ENCODE peak calls at places on chromosome 2, in six cellular contexts. U is H9, M is H1, N is neuronal stem cell, B is mesenchymal stem cell, Y is IMR-90. O is an unnamed sample.

GRCh38 chr2:217204358-217204757 is 344.5 kb upstream of the TNP1 start:
- DNase-seq in N (no peak), Y (peak; percentile 77), B (peak; percentile 39), M (no peak), U (no peak), O (no peak)

GRCh38 chr2:237411683-237412349 is 2.1 kb downstream of the COL6A3 start:
- DNase-seq in U (no peak), B (peak; percentile 38), M (no peak), N (no peak), Y (peak; percentile 70), O (no peak)

GRCh38 chr2:233075141-233075965 is 15.2 kb downstream of the INPP5D start:
- DNase-seq in Y (no peak), M (no peak), U (no peak), N (no peak), B (no peak), O (no peak)

GRCh38 chr2:234375481-234375880 is 121.4 kb downstream of the ARL4C start:
- DNase-seq in B (no peak), Y (no peak), U (no peak), M (no peak), N (no peak), O (no peak)

GRCh38 chr2:136436921-136437320 is 319.0 kb upstream of the CXCR4 start:
- DNase-seq in Y (no peak), B (no peak), U (no peak), N (no peak), M (no peak), O (no peak)

GRCh38 chr2:100615471-100615870 is 52.7 kb downstream of the PDCL3 start:
- DNase-seq in N (no peak), U (no peak), M (no peak), B (no peak), Y (no peak), O (no peak)

GRCh38 chr2:9796056-9796792 is 47.0 kb upstream of the TAF1B start:
- DNase-seq in U (peak; percentile 56), Y (no peak), N (no peak), B (peak; percentile 7), M (no peak), O (no peak)

GRCh38 chr2:130785466-130786055 is 30.2 kb downstream of the AMER3 start:
- DNase-seq in U (no peak), M (no peak), Y (no peak), B (no peak), N (no peak), O (no peak)

GRCh38 chr2:74070991-74071390 is 76.7 kb downstream of the BOLA3 start:
- DNase-seq in M (no peak), B (no peak), N (no peak), U (no peak), Y (no peak), O (no peak)

GRCh38 chr2:69237070-69237670 is 149.9 kb downstream of the GFPT1 start:
- DNase-seq in U (no peak), M (no peak), N (no peak), B (no peak), Y (no peak), O (no peak)

GRCh38 chr2:238174701-238175100 is 15.9 kb downstream of the ERFE start:
- DNase-seq in U (no peak), N (no peak), Y (no peak), M (no peak), B (no peak), O (no peak)

GRCh38 chr2:238942080-238942761 is 94.3 kb downstream of the TWIST2 start:
- DNase-seq in M (peak; percentile 29), Y (no peak), N (no peak), U (peak; percentile 12), B (no peak), O (no peak)

GRCh38 chr2:144201868-144202468 is 318.0 kb downstream of the ZEB2 start:
- DNase-seq in Y (peak; percentile 81), N (no peak), U (no peak), M (no peak), B (peak; percentile 55), O (no peak)

DNA sequence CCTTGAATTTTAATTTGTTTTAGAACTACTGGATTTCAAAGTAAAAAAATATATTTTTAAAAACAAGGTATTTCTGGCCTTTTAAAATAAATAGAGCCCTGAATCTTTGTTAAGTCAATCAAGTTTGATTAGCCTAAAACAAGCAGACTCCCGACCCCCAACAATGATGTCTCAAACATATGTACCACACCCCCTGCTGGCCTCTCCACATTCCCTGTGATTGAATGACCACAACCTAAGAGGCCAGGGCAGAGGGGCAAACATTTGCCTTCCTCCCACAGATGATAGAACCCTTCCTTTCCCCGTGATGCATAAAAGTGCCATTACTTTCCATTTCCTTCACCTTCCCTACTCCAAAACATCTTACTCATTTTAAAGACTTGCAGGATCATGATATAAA is 130.9 kb downstream of the STK39 start:
- DNase-seq in M (no peak), Y (peak; percentile 13), N (no peak), B (peak; percentile 7), U (peak; percentile 47), O (peak; percentile 73)
- H2BK15ac ChIP-seq in M (no peak overlapping the region), Y (no peak overlapping the region), N (no peak overlapping the region), B (no peak overlapping the region), U (no peak overlapping the region), O (no peak overlapping the region)

GRCh38 chr2:201980389-201980821 is 53.2 kb upstream of the FZD7 start:
- DNase-seq in U (no peak), Y (no peak), B (no peak), N (no peak), M (no peak), O (no peak)

GRCh38 chr2:201984800-201985525 is 48.7 kb upstream of the FZD7 start:
- DNase-seq in N (no peak), U (no peak), B (no peak), Y (no peak), M (no peak), O (no peak)

GRCh38 chr2:201980946-201981345 is 52.7 kb upstream of the FZD7 start:
- DNase-seq in Y (no peak), B (no peak), N (no peak), U (no peak), M (no peak), O (no peak)

GRCh38 chr2:201984333-201984732 is 49.3 kb upstream of the FZD7 start:
- DNase-seq in U (no peak), B (no peak), N (no peak), M (no peak), Y (no peak), O (no peak)

GRCh38 chr2:201983174-201983573 is 50.5 kb upstream of the FZD7 start:
- DNase-seq in U (no peak), Y (no peak), M (no peak), B (no peak), N (no peak), O (no peak)
- H2BK15ac ChIP-seq in U (no peak overlapping the region), Y (no peak overlapping the region), M (no peak overlapping the region), B (no peak overlapping the region), N (no peak overlapping the region), O (no peak overlapping the region)

DNA sequence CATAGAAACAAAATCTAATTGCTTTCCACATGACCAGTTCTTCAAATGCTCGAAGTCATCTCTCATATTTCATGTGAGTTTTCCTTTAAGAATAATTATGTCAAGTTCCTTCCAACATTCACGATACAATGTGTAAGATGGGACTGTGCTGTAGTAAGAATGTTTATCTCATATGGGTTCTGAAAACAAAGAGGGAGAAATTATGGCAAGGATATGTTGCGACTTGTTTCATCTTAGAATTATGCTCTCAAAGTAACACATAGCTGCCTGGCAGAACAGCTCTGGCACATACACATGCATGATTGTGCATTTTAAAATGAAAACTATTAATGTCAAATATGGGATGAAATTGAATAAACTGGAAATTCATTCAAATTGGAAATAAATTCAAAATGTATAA is 314.8 kb upstream of the ACVR2A start:
- DNase-seq in M (no peak), U (no peak), Y (no peak), N (no peak), B (no peak), O (no peak)
- H2BK15ac ChIP-seq in M (no peak overlapping the region), U (no peak overlapping the region), Y (no peak overlapping the region), N (no peak overlapping the region), B (no peak overlapping the region), O (no peak overlapping the region)

DNA sequence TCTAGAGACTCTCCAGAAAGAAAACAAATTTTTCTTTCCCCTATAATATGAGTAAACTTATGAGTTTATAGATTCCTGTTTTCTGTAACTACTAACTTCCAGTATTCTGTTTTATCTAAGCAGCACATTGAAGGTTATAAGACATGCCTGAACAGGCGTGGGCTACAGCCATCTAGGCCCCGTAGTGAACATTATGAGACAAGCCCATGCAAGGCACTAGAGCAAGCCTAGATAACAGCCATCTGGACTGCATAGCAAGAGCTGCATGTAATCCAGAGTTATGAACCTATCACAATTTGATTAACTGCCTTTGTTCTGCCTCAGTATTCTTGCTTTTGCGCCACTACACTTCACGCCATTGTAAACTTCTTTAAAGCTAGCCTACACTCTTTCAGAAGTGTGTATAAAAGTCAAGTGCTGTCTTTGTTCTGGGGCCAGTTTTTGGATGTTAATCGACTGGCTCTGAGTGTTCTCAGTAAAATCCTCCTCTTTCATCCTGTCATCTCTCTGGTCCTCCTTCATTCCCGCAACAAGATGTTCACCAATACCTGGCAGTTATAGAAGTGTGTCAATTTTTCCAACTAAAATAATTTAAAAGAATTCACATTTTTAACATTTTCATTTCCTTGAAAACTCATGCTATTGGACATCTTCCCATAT is 3.0 kb upstream of the SULT1C3 start:
- DNase-seq in B (no peak), Y (no peak), M (no peak), U (no peak), N (no peak), O (peak; percentile 10)
- H2BK15ac ChIP-seq in B (no peak overlapping the region), Y (no peak overlapping the region), M (no peak overlapping the region), U (no peak overlapping the region), N (no peak overlapping the region), O (no peak overlapping the region)

DNA sequence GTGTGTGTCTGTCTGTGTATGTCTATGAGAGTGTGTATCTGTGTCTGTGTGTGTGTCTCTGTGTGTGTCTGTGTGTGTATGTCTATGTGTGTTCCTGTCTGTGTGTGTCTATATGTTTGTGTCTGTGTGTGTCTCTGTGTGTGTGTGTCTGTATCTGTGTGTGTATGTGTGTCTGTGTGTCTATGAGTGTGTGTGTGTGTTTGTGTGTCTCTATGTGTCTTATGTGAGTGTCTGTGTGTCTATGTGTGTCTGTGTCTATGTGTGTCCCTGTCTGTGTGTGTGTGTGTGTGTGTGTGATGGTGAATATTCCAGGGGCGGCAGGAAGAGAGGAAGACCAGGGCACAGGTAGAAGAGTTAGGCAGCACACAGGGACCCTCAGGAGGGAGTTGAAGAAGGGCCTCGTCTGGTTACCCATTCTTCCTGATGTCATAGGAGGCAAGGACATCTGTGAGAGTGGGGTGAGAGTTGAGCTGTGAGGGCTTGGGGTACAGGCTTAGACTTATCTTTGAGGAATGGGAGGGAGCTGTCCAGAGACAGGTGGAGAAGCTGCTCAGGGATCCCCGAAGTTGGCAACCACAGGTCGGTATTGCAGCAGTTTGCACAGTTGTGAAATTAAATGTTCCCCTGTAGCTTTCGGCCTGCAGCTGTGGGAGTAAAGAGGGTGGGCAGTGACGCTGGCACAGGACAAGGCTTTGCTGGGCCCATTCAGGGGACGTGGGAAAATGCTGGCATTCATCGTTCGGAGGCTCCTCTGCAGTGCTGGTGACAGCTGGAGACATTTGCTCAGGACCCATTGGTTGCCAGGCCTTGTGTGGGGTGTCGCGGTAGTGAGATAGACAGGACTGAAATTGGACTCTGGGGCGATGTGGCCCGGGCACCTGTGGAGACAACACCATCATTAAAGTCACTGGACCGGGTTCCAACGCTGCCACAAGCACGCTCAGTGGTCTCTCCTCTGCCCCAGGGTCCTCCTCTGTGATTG is 173.5 kb downstream of the MYCN start:
- DNase-seq in Y (no peak), M (no peak), B (no peak), U (no peak), N (no peak), O (no peak)
- H2BK15ac ChIP-seq in Y (no peak overlapping the region), M (peak overlapping the region; percentile 83), B (no peak overlapping the region), U (no peak overlapping the region), N (peak overlapping the region; percentile 88), O (no peak overlapping the region)

O was measured in mesendoderm.